ENCODE peak calls at places on chromosomes 16 and 17, in six cellular contexts. S is epithelial cell of esophagus, C is PC-3, R is kidney, B is left lung, M is AG04449. L is an unnamed sample.

GRCh38 chr16:80027007-80027965 is 426.7 kb upstream of the MAF start:
- DNase-seq in S (peak; percentile 99), C (peak; percentile 86), R (peak; percentile 84), B (peak; percentile 77), M (peak; percentile 74), L (peak; percentile 98)

GRCh38 chr17:75109407-75110236 is at the start of gene ARMC7:
- DNase-seq in S (peak; percentile 83), C (peak; percentile 96), R (peak; percentile 98), B (peak; percentile 99), M (no peak), L (peak; percentile 67)

GRCh38 chr16:76796978-76797377 is 394.0 kb upstream of the MON1B start:
- DNase-seq in S (peak; percentile 7), C (peak; percentile 37), R (no peak), B (no peak), M (no peak), L (peak; percentile 10)

GRCh38 chr17:50221500-50222480 is 20.4 kb upstream of the COL1A1 start:
- DNase-seq in S (peak; percentile 90), C (peak; percentile 58), R (peak; percentile 58), B (peak; percentile 87), M (no peak), L (peak; percentile 91)

GRCh38 chr17:6870841-6871240 is 39.3 kb upstream of the TEKT1 start:
- DNase-seq in S (no peak), C (no peak), R (no peak), B (no peak), M (no peak), L (no peak)

GRCh38 chr16:66376577-66377326 is 10.3 kb downstream of the CDH5 start:
- DNase-seq in S (no peak), C (peak; percentile 6), R (no peak), B (no peak), M (no peak), L (no peak)

GRCh38 chr17:32654351-32654750 is 167.6 kb downstream of the CDK5R1 start:
- DNase-seq in S (no peak), C (no peak), R (no peak), B (no peak), M (no peak), L (no peak)

GRCh38 chr16:67805718-67806427 is 487 bp downstream of the RANBP10 start:
- DNase-seq in S (peak; percentile 8), C (no peak), R (peak; percentile 79), B (peak; percentile 77), M (no peak), L (no peak)

GRCh38 chr17:64781810-64782555 is 119.9 kb upstream of the SMURF2 start:
- DNase-seq in S (no peak), C (no peak), R (no peak), B (no peak), M (no peak), L (no peak)

GRCh38 chr16:88763502-88764053 is 21.4 kb downstream of the PIEZO1 start:
- DNase-seq in S (no peak), C (no peak), R (no peak), B (no peak), M (no peak), L (no peak)

GRCh38 chr16:68013440-68013839 is 2.3 kb downstream of the DPEP2NB start:
- DNase-seq in S (peak; percentile 92), C (no peak), R (no peak), B (no peak), M (no peak), L (peak; percentile 95)

GRCh38 chr17:12081720-12082119 is 61.0 kb downstream of the MAP2K4 start:
- DNase-seq in S (no peak), C (no peak), R (peak; percentile 66), B (no peak), M (no peak), L (no peak)

GRCh38 chr17:12195418-12195817 is 174.7 kb downstream of the MAP2K4 start:
- DNase-seq in S (no peak), C (no peak), R (no peak), B (no peak), M (no peak), L (no peak)

GRCh38 chr16:28491080-28491969 is 549 bp downstream of the CLN3 start:
- DNase-seq in S (peak; percentile 39), C (peak; percentile 49), R (peak; percentile 83), B (peak; percentile 81), M (no peak), L (peak; percentile 31)

GRCh38 chr16:75648265-75649076 is 898 bp downstream of the TERF2IP start:
- DNase-seq in S (peak; percentile 82), C (peak; percentile 47), R (peak; percentile 93), B (peak; percentile 92), M (no peak), L (peak; percentile 64)

GRCh38 chr16:80105160-80105559 is 435.6 kb upstream of the DYNLRB2 start:
- DNase-seq in S (peak; percentile 96), C (peak; percentile 79), R (no peak), B (no peak), M (no peak), L (peak; percentile 98)

GRCh38 chr16:81107506-81107905 is 11.3 kb upstream of the GCSH start:
- DNase-seq in S (no peak), C (no peak), R (peak; percentile 74), B (no peak), M (no peak), L (no peak)

GRCh38 chr16:85028638-85029412 is 1.2 kb downstream of the KIAA0513 start:
- DNase-seq in S (peak; percentile 93), C (peak; percentile 80), R (peak; percentile 88), B (no peak), M (no peak), L (peak; percentile 86)

GRCh38 chr16:85027968-85028637 is 508 bp downstream of the KIAA0513 start:
- DNase-seq in S (no peak), C (no peak), R (no peak), B (no peak), M (no peak), L (no peak)

GRCh38 chr16:85031451-85031850 is 3.9 kb downstream of the KIAA0513 start:
- DNase-seq in S (no peak), C (peak; percentile 31), R (no peak), B (no peak), M (no peak), L (no peak)

GRCh38 chr16:85029413-85029794 is 1.8 kb downstream of the KIAA0513 start:
- DNase-seq in S (peak; percentile 80), C (peak; percentile 87), R (no peak), B (no peak), M (no peak), L (peak; percentile 65)

DNA sequence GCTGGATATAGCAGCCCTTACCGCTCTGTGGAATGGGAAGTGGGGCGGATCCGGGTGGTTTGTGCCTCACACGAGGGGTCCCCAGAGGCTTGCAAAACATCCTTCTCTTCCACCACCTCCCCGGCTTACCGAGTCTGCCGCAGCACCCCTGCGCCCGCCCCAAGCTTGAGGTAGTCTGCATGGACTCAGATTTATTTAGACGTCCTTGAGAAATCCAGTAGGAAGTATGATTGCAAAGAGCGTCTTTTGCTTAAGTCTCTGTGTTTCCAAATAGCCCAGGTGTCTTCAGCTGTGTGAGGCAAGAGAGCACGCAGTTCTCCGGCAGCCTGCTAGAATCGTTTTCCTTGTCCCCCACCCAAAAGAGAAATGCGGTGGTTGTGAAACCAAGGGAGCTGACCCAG is 2.4 kb downstream of the KIAA0513 start:
- DNase-seq in S (no peak), C (peak; percentile 36), R (no peak), B (no peak), M (no peak), L (no peak)
- H3K4me3 ChIP-seq in S (no peak overlapping the region), C (peak overlapping the region; percentile 79), R (no peak overlapping the region), B (no peak overlapping the region), M (no peak overlapping the region), L (no peak overlapping the region)

GRCh38 chr17:69913241-69914015 is 161.6 kb upstream of the KCNJ16 start:
- DNase-seq in S (no peak), C (no peak), R (no peak), B (no peak), M (no peak), L (no peak)
- H3K4me3 ChIP-seq in S (no peak overlapping the region), C (no peak overlapping the region), R (peak overlapping the region; percentile 44), B (no peak overlapping the region), M (no peak overlapping the region), L (no peak overlapping the region)

GRCh38 chr16:48050871-48051270 is 104.9 kb downstream of the ABCC12 start:
- DNase-seq in S (no peak), C (no peak), R (no peak), B (no peak), M (no peak), L (no peak)

GRCh38 chr16:48052731-48053130 is 103.1 kb downstream of the ABCC12 start:
- DNase-seq in S (no peak), C (no peak), R (no peak), B (no peak), M (no peak), L (no peak)

GRCh38 chr16:48057085-48057484 is 98.7 kb downstream of the ABCC12 start:
- DNase-seq in S (no peak), C (no peak), R (no peak), B (no peak), M (no peak), L (no peak)

GRCh38 chr16:48053346-48053745 is 102.4 kb downstream of the ABCC12 start:
- DNase-seq in S (peak; percentile 27), C (peak; percentile 53), R (no peak), B (no peak), M (no peak), L (peak; percentile 8)

GRCh38 chr16:48054881-48055601 is 100.8 kb downstream of the ABCC12 start:
- DNase-seq in S (peak; percentile 72), C (peak; percentile 67), R (no peak), B (no peak), M (no peak), L (peak; percentile 48)
- H3K4me3 ChIP-seq in S (no peak overlapping the region), C (peak overlapping the region; percentile 64), R (peak overlapping the region; percentile 42), B (no peak overlapping the region), M (no peak overlapping the region), L (no peak overlapping the region)

GRCh38 chr17:38455288-38455915 is 27.1 kb downstream of the ARHGAP23 start:
- DNase-seq in S (no peak), C (no peak), R (no peak), B (no peak), M (no peak), L (no peak)
- H3K4me3 ChIP-seq in S (peak overlapping the region; percentile 64), C (no peak overlapping the region), R (no peak overlapping the region), B (no peak overlapping the region), M (peak overlapping the region; percentile 77), L (no peak overlapping the region)

DNA sequence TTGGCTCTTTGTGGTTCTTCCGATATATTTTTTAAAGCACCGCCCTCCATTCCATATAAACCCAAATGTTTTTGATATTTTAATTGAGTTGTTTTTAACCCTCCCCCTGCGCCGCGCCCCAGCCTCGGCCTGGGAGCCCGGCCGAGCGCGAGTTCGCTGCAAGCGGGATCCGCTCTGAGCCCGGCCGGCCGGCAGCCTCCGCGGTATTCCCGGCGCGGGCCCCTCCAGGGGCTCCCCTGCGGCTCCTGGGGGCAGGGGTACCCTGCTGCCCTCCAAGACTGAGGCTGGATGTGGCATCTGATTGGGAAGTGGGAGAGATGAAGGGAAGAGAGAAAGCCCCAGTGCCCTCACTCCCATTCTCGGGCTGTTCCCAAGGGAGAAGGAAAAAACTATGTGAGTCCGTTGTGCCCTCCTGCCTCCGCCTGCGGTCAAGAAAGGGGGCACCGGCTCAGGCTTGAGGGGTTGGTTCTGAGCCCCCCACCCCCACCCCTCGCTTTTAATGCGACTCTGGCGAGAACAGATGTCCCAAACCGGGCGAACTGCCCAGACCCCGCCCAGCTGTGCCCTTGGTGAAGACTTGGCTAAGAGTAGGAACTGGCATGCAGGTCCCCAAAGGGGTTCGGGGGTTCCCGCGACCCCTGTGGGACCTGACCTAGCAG is 8.6 kb downstream of the NEUROD2 start:
- DNase-seq in S (no peak), C (no peak), R (no peak), B (no peak), M (no peak), L (no peak)
- H3K4me3 ChIP-seq in S (no peak overlapping the region), C (no peak overlapping the region), R (no peak overlapping the region), B (no peak overlapping the region), M (no peak overlapping the region), L (no peak overlapping the region)

L was measured in bronchial epithelial cell.